ENCODE peak calls at places on chromosomes 3 and 15, in four cellular contexts. F, T, B and Y are unnamed samples.

GRCh38 chr15:63232400-63232799 is 43.0 kb downstream of the RAB8B start:
- DNase-seq in F (no peak), T (no peak), B (no peak), Y (no peak)

GRCh38 chr3:46393554-46394434 is 13.1 kb downstream of the CCR5AS start:
- DNase-seq in F (no peak), T (no peak), B (peak; percentile 48), Y (peak; percentile 64)

GRCh38 chr15:26838742-26839460 is 28.0 kb upstream of the GABRA5 start:
- DNase-seq in F (no peak), T (no peak), B (peak; percentile 46), Y (peak; percentile 38)

GRCh38 chr3:42569743-42570142 is 12.0 kb downstream of the SEC22C start:
- DNase-seq in F (no peak), T (no peak), B (no peak), Y (no peak)

GRCh38 chr3:52104664-52105281 is 48.4 kb upstream of the DUSP7 start:
- DNase-seq in F (no peak), T (no peak), B (no peak), Y (no peak)

GRCh38 chr3:140420621-140421357 is 257.1 kb upstream of the TRIM42 start:
- DNase-seq in F (no peak), T (no peak), B (no peak), Y (no peak)

GRCh38 chr3:54067060-54067459 is 55.3 kb upstream of the CACNA2D3 start:
- DNase-seq in F (no peak), T (no peak), B (no peak), Y (no peak)

GRCh38 chr3:168094877-168095610 is 680 bp downstream of the GOLIM4 start:
- DNase-seq in F (peak; percentile 41), T (peak; percentile 91), B (peak; percentile 71), Y (peak; percentile 18)

GRCh38 chr15:90347666-90348065 is 4.4 kb upstream of the ZNF774 start:
- DNase-seq in F (no peak), T (no peak), B (no peak), Y (no peak)

GRCh38 chr15:63940956-63941620 is 105.2 kb downstream of the DAPK2 start:
- DNase-seq in F (no peak), T (no peak), B (no peak), Y (no peak)

GRCh38 chr3:23365066-23365465 is 161.9 kb downstream of the UBE2E2 start:
- DNase-seq in F (no peak), T (no peak), B (no peak), Y (no peak)

GRCh38 chr3:95460274-95460673 is 1354.1 kb upstream of the EPHA6 start:
- DNase-seq in F (peak; percentile 14), T (no peak), B (no peak), Y (no peak)

GRCh38 chr3:42071720-42072582 is 19.2 kb upstream of the TRAK1 start:
- DNase-seq in F (peak; percentile 76), T (no peak), B (peak; percentile 82), Y (no peak)

GRCh38 chr3:195259146-195259563 is 11.8 kb downstream of the XXYLT1 start:
- DNase-seq in F (no peak), T (no peak), B (no peak), Y (no peak)

GRCh38 chr3:40187945-40188344 is 121.6 kb upstream of the EIF1B start:
- DNase-seq in F (no peak), T (no peak), B (peak; percentile 76), Y (no peak)

GRCh38 chr15:70241031-70241430 is 143.3 kb upstream of the TLE3 start:
- DNase-seq in F (no peak), T (peak; percentile 76), B (no peak), Y (no peak)

GRCh38 chr3:177574232-177574856 is 377.1 kb upstream of the TBL1XR1 start:
- DNase-seq in F (no peak), T (no peak), B (peak; percentile 84), Y (peak; percentile 43)

GRCh38 chr15:29364429-29365078 is 94.9 kb upstream of the NSMCE3 start:
- DNase-seq in F (no peak), T (no peak), B (no peak), Y (no peak)

GRCh38 chr15:38707802-38708671 is 143.4 kb upstream of the RASGRP1 start:
- DNase-seq in F (peak; percentile 29), T (no peak), B (peak; percentile 83), Y (no peak)

GRCh38 chr3:65483475-65483874 is 555.2 kb downstream of the MAGI1 start:
- DNase-seq in F (peak; percentile 31), T (no peak), B (peak; percentile 75), Y (no peak)